ENCODE peak calls at places on chromosomes 4 and X, in four cellular contexts. W is neuronal stem cell, P is mesendoderm, U is H1. M is an unnamed sample.

GRCh38 chrX:13597928-13598327 is 28.5 kb downstream of the EGFL6 start:
- DNase-seq in W (no peak), P (no peak), U (no peak), M (no peak)

GRCh38 chr4:135344492-135344891 is 1142.9 kb upstream of the PABPC4L start:
- DNase-seq in W (no peak), P (no peak), U (no peak), M (no peak)

GRCh38 chrX:9327747-9328145 is 137.1 kb upstream of the TBL1X start:
- DNase-seq in W (no peak), P (no peak), U (no peak), M (no peak)

GRCh38 chr4:3703677-3704521 is 62.3 kb upstream of the ADRA2C start:
- DNase-seq in W (no peak), P (peak; percentile 65), U (no peak), M (no peak)

GRCh38 chrX:152635941-152636340 is 1.8 kb upstream of the GABRQ start:
- DNase-seq in W (peak; percentile 47), P (peak; percentile 77), U (peak; percentile 45), M (peak; percentile 58)

GRCh38 chrX:55161581-55161980 is 58.6 kb upstream of the PAGE5 start:
- DNase-seq in W (peak; percentile 0), P (peak; percentile 65), U (no peak), M (peak; percentile 28)

GRCh38 chr4:38055566-38055965 is 95.4 kb downstream of the PTTG2 start:
- DNase-seq in W (no peak), P (peak; percentile 21), U (no peak), M (peak; percentile 36)

GRCh38 chr4:54213001-54213400 is 16.1 kb upstream of the PDGFRA start:
- DNase-seq in W (no peak), P (no peak), U (no peak), M (no peak)

GRCh38 chr4:144014808-144015207 is 4.4 kb downstream of the GYPB start:
- DNase-seq in W (no peak), P (no peak), U (no peak), M (no peak)

GRCh38 chr4:48902266-48902665 is 4.3 kb downstream of the OCIAD2 start:
- DNase-seq in W (no peak), P (no peak), U (no peak), M (no peak)

GRCh38 chr4:2862528-2862927 is 18.9 kb downstream of the ADD1 start:
- DNase-seq in W (no peak), P (peak; percentile 86), U (peak; percentile 43), M (peak; percentile 56)

DNA sequence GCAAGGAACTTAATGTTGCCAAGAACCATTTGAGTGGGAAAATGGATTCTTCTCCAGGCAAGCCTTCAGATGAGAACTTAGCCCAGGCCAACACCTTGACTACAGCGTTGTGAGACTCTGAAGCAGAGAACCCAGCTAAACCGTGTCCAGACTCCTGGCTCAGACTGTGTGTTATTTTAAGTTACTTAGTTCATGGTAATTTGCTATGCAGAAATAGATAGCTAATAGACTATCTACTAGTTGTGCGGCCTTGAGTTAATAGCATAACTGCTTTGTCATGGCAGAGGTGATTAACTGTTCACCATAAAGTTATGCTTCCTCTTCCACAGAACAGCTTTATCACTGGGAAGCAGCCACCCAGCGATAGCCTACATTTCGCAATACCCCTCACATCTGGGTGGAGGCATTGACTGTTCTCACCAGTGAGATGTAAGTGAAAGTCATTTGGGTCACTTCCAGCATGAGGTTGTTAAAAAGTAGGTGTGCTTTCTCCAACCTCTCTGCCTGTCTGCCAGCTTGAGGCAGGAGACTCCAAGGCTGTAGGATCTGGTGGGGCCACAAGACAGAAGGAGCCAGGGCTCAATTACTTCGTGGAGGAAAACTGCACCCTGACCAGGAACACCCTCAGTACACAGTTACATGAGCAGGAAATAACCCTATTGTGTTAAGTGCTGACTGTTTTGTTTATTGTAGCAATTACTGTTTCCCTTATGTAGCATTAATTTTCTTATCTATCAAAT is 94.2 kb downstream of the GPAT3 start:
- DNase-seq in W (no peak), P (no peak), U (no peak), M (no peak)
- H4K8ac ChIP-seq in W (no peak overlapping the region), P (no peak overlapping the region), U (no peak overlapping the region), M (no peak overlapping the region)

GRCh38 chrX:106999002-106999975 is 723 bp downstream of the MORC4 start:
- DNase-seq in W (peak; percentile 17), P (peak; percentile 60), U (peak; percentile 42), M (peak; percentile 38)

GRCh38 chrX:106997611-106998010 is 2.4 kb downstream of the MORC4 start:
- DNase-seq in W (no peak), P (no peak), U (no peak), M (no peak)

GRCh38 chrX:106995678-106996077 is 4.3 kb downstream of the MORC4 start:
- DNase-seq in W (no peak), P (no peak), U (no peak), M (no peak)

GRCh38 chrX:107000013-107000515 is at the start of gene MORC4:
- DNase-seq in W (peak; percentile 37), P (peak; percentile 92), U (peak; percentile 74), M (peak; percentile 88)
- H4K8ac ChIP-seq in W (no peak within 1 kb of the TSS), P (no peak within 1 kb of the TSS), U (no peak within 1 kb of the TSS), M (no peak within 1 kb of the TSS)

GRCh38 chr4:40316333-40316781 is 18.8 kb upstream of the CHRNA9 start:
- DNase-seq in W (no peak), P (no peak), U (no peak), M (no peak)
- H4K8ac ChIP-seq in W (no peak overlapping the region), P (no peak overlapping the region), U (no peak overlapping the region), M (no peak overlapping the region)

GRCh38 chr4:136873555-136873954 is 658.7 kb downstream of the PCDH18 start:
- DNase-seq in W (no peak), P (peak; percentile 54), U (no peak), M (no peak)
- H4K8ac ChIP-seq in W (no peak overlapping the region), P (no peak overlapping the region), U (no peak overlapping the region), M (no peak overlapping the region)

GRCh38 chr4:146237092-146237491 is 22.8 kb downstream of the REELD1 start:
- DNase-seq in W (no peak), P (no peak), U (no peak), M (no peak)

GRCh38 chr4:146232131-146232722 is 17.9 kb downstream of the REELD1 start:
- DNase-seq in W (no peak), P (no peak), U (no peak), M (no peak)

GRCh38 chr4:146235654-146236570 is 21.6 kb downstream of the REELD1 start:
- DNase-seq in W (no peak), P (no peak), U (no peak), M (no peak)
- H4K8ac ChIP-seq in W (no peak overlapping the region), P (no peak overlapping the region), U (no peak overlapping the region), M (no peak overlapping the region)

GRCh38 chr4:55346851-55347255 is 811 bp downstream of the SRD5A3 start:
- DNase-seq in W (no peak), P (no peak), U (no peak), M (no peak)

GRCh38 chr4:55345054-55345453 is 988 bp upstream of the SRD5A3 start:
- DNase-seq in W (no peak), P (no peak), U (no peak), M (no peak)

GRCh38 chr4:55348436-55348835 is 2.4 kb downstream of the SRD5A3 start:
- DNase-seq in W (no peak), P (no peak), U (no peak), M (no peak)

GRCh38 chr4:55347610-55348228 is 1.7 kb downstream of the SRD5A3 start:
- DNase-seq in W (no peak), P (no peak), U (no peak), M (no peak)

GRCh38 chr4:55345980-55346850 is at the start of gene SRD5A3:
- DNase-seq in W (peak; percentile 79), P (peak; percentile 86), U (peak; percentile 95), M (peak; percentile 79)
- H4K8ac ChIP-seq in W (no peak within 1 kb of the TSS), P (peak within 1 kb of the TSS; percentile 81), U (peak within 1 kb of the TSS; percentile 94), M (no peak within 1 kb of the TSS)

GRCh38 chrX:7926914-7927258 is 327 bp downstream of the PNPLA4 start:
- DNase-seq in W (no peak), P (no peak), U (no peak), M (no peak)

GRCh38 chrX:7921750-7922149 is 5.5 kb downstream of the PNPLA4 start:
- DNase-seq in W (no peak), P (no peak), U (no peak), M (no peak)

GRCh38 chrX:7925867-7926472 is 1.2 kb downstream of the PNPLA4 start:
- DNase-seq in W (peak; percentile 35), P (peak; percentile 75), U (peak; percentile 46), M (peak; percentile 59)

GRCh38 chrX:7927259-7928167 is at the start of gene PNPLA4:
- DNase-seq in W (peak; percentile 66), P (peak; percentile 89), U (peak; percentile 85), M (peak; percentile 85)

DNA sequence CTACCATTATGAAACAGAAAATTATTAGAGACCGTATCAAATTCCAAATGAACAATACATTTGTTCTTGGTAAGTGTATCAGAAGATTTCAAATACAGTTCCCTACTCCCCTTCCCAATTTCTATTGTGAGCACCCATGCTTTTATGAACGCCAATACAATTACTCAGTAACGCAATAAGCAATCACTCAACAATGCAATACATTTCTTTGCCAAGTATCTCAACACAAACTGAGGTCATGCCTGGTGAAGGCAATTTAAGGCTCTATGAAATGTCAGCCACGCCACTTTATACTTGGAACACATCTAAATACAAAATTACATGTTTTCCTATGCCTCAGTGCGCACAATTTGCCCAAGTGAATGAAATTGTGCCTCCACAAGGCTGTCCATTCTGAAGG is 712 bp downstream of the PNPLA4 start:
- DNase-seq in W (no peak), P (no peak), U (no peak), M (no peak)
- H4K8ac ChIP-seq in W (no peak overlapping the region), P (peak overlapping the region; percentile 57), U (no peak overlapping the region), M (no peak overlapping the region)

GRCh38 chr4:126956192-126956897 is 676.4 kb upstream of the INTU start:
- DNase-seq in W (no peak), P (no peak), U (no peak), M (peak; percentile 31)
- H4K8ac ChIP-seq in W (no peak overlapping the region), P (no peak overlapping the region), U (no peak overlapping the region), M (no peak overlapping the region)

GRCh38 chr4:184473265-184473514 is 1.2 kb downstream of the IRF2 start:
- DNase-seq in W (no peak), P (no peak), U (peak; percentile 55), M (no peak)
- H4K8ac ChIP-seq in W (no peak overlapping the region), P (peak overlapping the region; percentile 95), U (no peak overlapping the region), M (no peak overlapping the region)